ENCODE peak calls at places on chromosome 18, in five cellular contexts. J is esophagus squamous epithelium, G is vagina, E is A673, Q is heart right ventricle. R is an unnamed sample. For H3K36me3, the result is how much of the 10 kb centered on the place peaks cover.

GRCh38 chr18:61891874-61892273 is 933 bp downstream of the RNF152 start:
- DNase-seq in J (no peak), G (peak), E (no peak), Q (no peak), R (no peak)

GRCh38 chr18:60585670-60586069 is 213.1 kb upstream of the MC4R start:
- DNase-seq in J (no peak), G (no peak), E (no peak), Q (no peak), R (no peak)

GRCh38 chr18:78090584-78090983 is 840.9 kb downstream of the GALR1 start:
- DNase-seq in J (no peak), G (no peak), E (no peak), Q (no peak), R (no peak)

GRCh38 chr18:11872479-11873136 is 21.4 kb downstream of the CHMP1B start:
- DNase-seq in J (no peak), G (no peak), E (peak), Q (no peak), R (no peak)

GRCh38 chr18:75244336-75244735 is 33.7 kb downstream of the TSHZ1 start:
- DNase-seq in J (no peak), G (no peak), E (no peak), Q (peak), R (no peak)

GRCh38 chr18:36114738-36115137 is 14.4 kb downstream of the SLC39A6 start:
- DNase-seq in J (no peak), G (no peak), E (no peak), Q (no peak), R (no peak)

GRCh38 chr18:34697233-34697632 is 12.9 kb upstream of the DTNA start:
- DNase-seq in J (no peak), G (no peak), E (peak), Q (no peak), R (no peak)

GRCh38 chr18:74778191-74778847 is 180.6 kb downstream of the ZNF407 start:
- DNase-seq in J (no peak), G (no peak), E (peak), Q (no peak), R (no peak)

GRCh38 chr18:26436176-26437031 is 111.9 kb downstream of the KCTD1 start:
- DNase-seq in J (no peak), G (peak), E (no peak), Q (no peak), R (peak)

GRCh38 chr18:11676867-11677266 is 12.2 kb upstream of the GNAL start:
- DNase-seq in J (no peak), G (peak), E (no peak), Q (no peak), R (peak)

GRCh38 chr18:4444306-4444705 is 10.8 kb downstream of the DLGAP1 start:
- DNase-seq in J (no peak), G (no peak), E (no peak), Q (no peak), R (no peak)

GRCh38 chr18:43278401-43278800 is 1.1 kb upstream of the SYT4 start:
- DNase-seq in J (no peak), G (no peak), E (no peak), Q (no peak), R (no peak)

GRCh38 chr18:34746614-34747013 is 36.5 kb downstream of the DTNA start:
- DNase-seq in J (no peak), G (no peak), E (no peak), Q (no peak), R (no peak)

GRCh38 chr18:69705987-69706386 is 241.7 kb downstream of the CD226 start:
- DNase-seq in J (no peak), G (no peak), E (no peak), Q (no peak), R (no peak)

GRCh38 chr18:57784034-57784815 is 18.9 kb downstream of the ATP8B1 start:
- DNase-seq in J (no peak), G (no peak), E (peak), Q (no peak), R (peak)

GRCh38 chr18:31607384-31607783 is 15.7 kb downstream of the TTR start:
- DNase-seq in J (no peak), G (no peak), E (no peak), Q (no peak), R (no peak)

GRCh38 chr18:64148988-64149387 is at the start of gene LINC00305:
- DNase-seq in J (no peak), G (no peak), E (no peak), Q (no peak), R (no peak)

GRCh38 chr18:44733069-44733753 is 52.5 kb downstream of the SETBP1 start:
- DNase-seq in J (no peak), G (no peak), E (peak), Q (no peak), R (peak)

GRCh38 chr18:80253871-80254492 is 6.7 kb upstream of the PARD6G start:
- DNase-seq in J (no peak), G (peak), E (peak), Q (no peak), R (no peak)

GRCh38 chr18:55321268-55322175 is 266.5 kb downstream of the TCF4 start:
- DNase-seq in J (peak), G (no peak), E (peak), Q (peak), R (peak)

GRCh38 chr18:74836296-74837139 is 238.8 kb downstream of the ZNF407 start:
- DNase-seq in J (no peak), G (no peak), E (peak), Q (no peak), R (peak)

GRCh38 chr18:51059969-51060368 is 30.0 kb downstream of the SMAD4 start:
- DNase-seq in J (no peak), G (no peak), E (no peak), Q (no peak), R (no peak)

GRCh38 chr18:49562481-49563129 is 748 bp downstream of the LIPG start:
- DNase-seq in J (no peak), G (no peak), E (no peak), Q (no peak), R (no peak)

GRCh38 chr18:79634186-79634585 is 45.4 kb upstream of the CTDP1 start:
- DNase-seq in J (no peak), G (peak), E (no peak), Q (no peak), R (no peak)

GRCh38 chr18:50844554-50844953 is 24.7 kb upstream of the MRO start:
- DNase-seq in J (no peak), G (no peak), E (no peak), Q (no peak), R (no peak)

GRCh38 chr18:26804474-26804873 is 61.0 kb downstream of the AQP4 start:
- DNase-seq in J (no peak), G (no peak), E (no peak), Q (no peak), R (no peak)

GRCh38 chr18:64134044-64134757 is 14.7 kb downstream of the LINC00305 start:
- DNase-seq in J (no peak), G (no peak), E (peak), Q (no peak), R (peak)

GRCh38 chr18:74947417-74947816 is 261.5 kb downstream of the PTGR3 start:
- DNase-seq in J (no peak), G (no peak), E (no peak), Q (no peak), R (no peak)

GRCh38 chr18:34028341-34028740 is 196.4 kb downstream of the NOL4 start:
- DNase-seq in J (no peak), G (no peak), E (no peak), Q (no peak), R (no peak)

GRCh38 chr18:80145191-80145799 is 36.2 kb downstream of the ADNP2 start:
- DNase-seq in J (no peak), G (no peak), E (no peak), Q (no peak), R (no peak)

GRCh38 chr18:5961097-5961827 is 65.9 kb upstream of the TMEM200C start:
- DNase-seq in J (no peak), G (no peak), E (no peak), Q (no peak), R (no peak)

GRCh38 chr18:5963267-5963666 is 67.9 kb upstream of the TMEM200C start:
- DNase-seq in J (no peak), G (no peak), E (no peak), Q (no peak), R (no peak)

GRCh38 chr18:5964108-5964507 is 68.8 kb upstream of the TMEM200C start:
- DNase-seq in J (no peak), G (peak), E (no peak), Q (no peak), R (no peak)

GRCh38 chr18:5961828-5962150 is 66.5 kb upstream of the TMEM200C start:
- DNase-seq in J (no peak), G (peak), E (no peak), Q (no peak), R (no peak)

GRCh38 chr18:5962362-5962761 is 67.0 kb upstream of the TMEM200C start:
- DNase-seq in J (no peak), G (peak), E (no peak), Q (no peak), R (no peak)
- H3K27ac ChIP-seq in J (no peak), G (no peak), E (no peak), Q (no peak), R (no peak)

DNA sequence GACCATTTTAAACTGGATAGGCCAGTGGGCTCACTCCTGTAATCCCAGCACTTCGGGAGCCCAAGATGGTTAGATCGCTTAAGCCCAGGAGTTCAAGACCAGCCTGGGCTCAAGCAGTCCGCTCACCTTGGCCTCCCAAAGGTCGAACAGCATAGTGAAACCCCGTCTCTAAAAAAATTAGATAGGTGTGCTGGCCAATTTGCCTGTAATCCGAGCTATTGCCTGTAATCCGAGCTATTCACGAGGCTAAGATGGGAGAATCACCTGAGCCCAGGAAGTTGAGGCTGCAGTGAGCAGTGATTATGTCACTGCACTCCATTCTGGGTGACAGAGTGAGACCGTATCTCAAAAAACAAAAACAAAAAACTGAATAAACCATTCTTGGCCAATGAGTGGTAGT is 52.6 kb upstream of the EMILIN2 start:
- DNase-seq in J (no peak), G (no peak), E (no peak), Q (no peak), R (no peak)
- H3K36me3 ChIP-seq in J (half or more), G (under half), E (under half), Q (under half), R (under half)

DNA sequence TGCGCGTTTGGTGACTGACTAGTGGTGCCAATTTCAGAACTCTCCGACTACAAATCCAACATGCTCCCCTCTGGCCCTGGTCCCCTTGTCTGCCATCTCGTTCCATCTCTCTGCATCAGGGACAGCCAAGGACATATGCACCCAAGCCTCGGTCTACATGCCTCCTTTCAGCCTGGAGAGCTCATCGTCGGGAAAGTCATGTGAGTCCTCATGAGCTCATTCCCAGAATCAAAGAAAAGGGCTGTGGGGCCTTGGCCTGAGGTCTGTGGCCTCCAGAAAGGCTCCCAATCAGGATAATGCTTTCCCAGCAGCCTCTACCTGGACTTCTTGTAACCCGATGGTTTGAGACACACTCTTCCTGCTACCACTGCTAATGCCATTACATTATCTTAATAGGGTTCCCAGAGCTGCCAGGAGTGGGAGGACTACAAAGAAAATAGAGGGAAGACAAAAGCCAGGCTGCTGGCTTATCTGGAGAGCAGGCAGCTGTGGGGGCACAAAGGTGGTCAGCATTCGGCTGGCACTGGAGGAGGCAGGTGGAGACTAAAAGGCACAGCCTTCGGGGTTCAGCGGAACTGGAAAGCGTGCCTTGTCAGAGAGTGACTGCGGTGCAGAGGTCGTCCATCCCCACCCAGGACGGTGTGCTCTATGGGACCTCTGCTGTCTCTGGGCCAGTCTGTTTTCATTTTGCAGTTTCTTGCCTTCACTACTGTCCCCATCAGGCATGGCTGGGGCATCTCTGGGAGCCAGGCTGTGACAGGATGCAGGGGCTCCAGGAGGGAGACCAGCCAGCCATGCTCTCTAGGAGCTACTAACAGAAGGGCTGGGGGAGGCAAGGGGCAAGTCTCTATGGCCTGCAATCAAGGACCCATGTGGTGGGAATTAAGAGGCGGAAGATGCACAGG is 104.4 kb upstream of the SMAD2 start:
- DNase-seq in J (no peak), G (no peak), E (no peak), Q (no peak), R (no peak)
- H3K27ac ChIP-seq in J (peak), G (no peak), E (no peak), Q (no peak), R (no peak)

GRCh38 chr18:22101731-22102130 is 67.7 kb upstream of the GATA6 start:
- DNase-seq in J (no peak), G (no peak), E (no peak), Q (no peak), R (no peak)

GRCh38 chr18:22102948-22103663 is 66.3 kb upstream of the GATA6 start:
- DNase-seq in J (no peak), G (no peak), E (peak), Q (no peak), R (no peak)

GRCh38 chr18:22099925-22100324 is 69.5 kb upstream of the GATA6 start:
- DNase-seq in J (no peak), G (no peak), E (no peak), Q (no peak), R (no peak)

GRCh38 chr18:22106536-22107292 is 62.7 kb upstream of the GATA6 start:
- DNase-seq in J (no peak), G (no peak), E (no peak), Q (no peak), R (no peak)

GRCh38 chr18:22103664-22104031 is 65.7 kb upstream of the GATA6 start:
- DNase-seq in J (no peak), G (no peak), E (no peak), Q (no peak), R (no peak)
- H3K36me3 ChIP-seq in J (under half), G (under half), E (under half), Q (under half), R (under half)

GRCh38 chr18:10474309-10474708 is 19.9 kb downstream of the APCDD1 start:
- DNase-seq in J (no peak), G (no peak), E (no peak), Q (no peak), R (no peak)

GRCh38 chr18:10477121-10477862 is 22.9 kb downstream of the APCDD1 start:
- DNase-seq in J (no peak), G (no peak), E (peak), Q (no peak), R (no peak)

GRCh38 chr18:10477863-10478260 is 23.4 kb downstream of the APCDD1 start:
- DNase-seq in J (no peak), G (no peak), E (no peak), Q (no peak), R (no peak)

GRCh38 chr18:10475633-10476388 is 21.4 kb downstream of the APCDD1 start:
- DNase-seq in J (no peak), G (no peak), E (peak), Q (no peak), R (no peak)

DNA sequence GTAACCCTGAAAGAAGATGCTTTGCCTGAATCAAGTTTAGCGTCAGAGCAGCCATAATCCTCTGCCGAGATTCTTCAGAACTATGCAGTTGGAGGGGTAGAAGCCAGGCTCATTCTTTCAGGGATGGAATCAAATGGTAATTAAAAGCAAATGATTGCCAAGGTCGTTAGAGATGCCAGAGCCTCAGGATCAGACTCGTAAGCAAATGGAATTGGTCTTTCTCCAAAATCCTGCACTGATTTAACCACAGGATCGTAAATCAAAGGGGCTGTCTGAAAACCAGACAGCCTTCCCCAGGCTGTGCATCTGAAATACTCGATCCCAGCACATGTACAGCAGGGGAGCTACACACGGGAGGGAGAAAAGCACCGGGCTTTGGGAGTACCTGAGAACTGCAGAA is 22.0 kb downstream of the APCDD1 start:
- DNase-seq in J (no peak), G (no peak), E (peak), Q (no peak), R (no peak)
- H3K27ac ChIP-seq in J (peak), G (peak), E (peak), Q (no peak), R (no peak)

GRCh38 chr18:9546468-9546867 is 67.9 kb downstream of the PPP4R1 start:
- DNase-seq in J (no peak), G (no peak), E (no peak), Q (no peak), R (no peak)

GRCh38 chr18:9550413-9550812 is 63.9 kb downstream of the PPP4R1 start:
- DNase-seq in J (no peak), G (no peak), E (no peak), Q (no peak), R (no peak)

GRCh38 chr18:9545029-9545428 is 69.3 kb downstream of the PPP4R1 start:
- DNase-seq in J (no peak), G (no peak), E (no peak), Q (no peak), R (no peak)

GRCh38 chr18:9549405-9549804 is 65.0 kb downstream of the PPP4R1 start:
- DNase-seq in J (no peak), G (no peak), E (no peak), Q (no peak), R (no peak)

DNA sequence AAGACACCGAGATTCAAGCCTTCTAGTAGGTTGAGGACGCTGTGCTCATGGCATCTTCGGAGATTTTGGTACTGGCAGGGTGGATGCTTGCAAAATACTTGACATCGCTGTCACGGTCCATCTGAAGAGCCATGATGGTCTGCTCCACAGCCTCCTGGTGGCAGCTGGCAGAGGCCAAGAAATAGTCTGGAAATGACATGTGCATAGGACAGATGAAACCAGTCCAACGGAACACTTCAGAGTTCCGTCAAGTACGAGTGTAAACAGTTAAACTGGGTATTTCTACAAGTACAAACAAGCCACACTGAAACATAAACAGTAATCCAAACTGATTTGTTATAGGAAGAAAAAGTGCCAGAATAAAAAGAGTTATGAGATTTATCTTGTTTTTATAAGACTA is 66.6 kb downstream of the PPP4R1 start:
- DNase-seq in J (no peak), G (no peak), E (no peak), Q (no peak), R (no peak)
- H3K36me3 ChIP-seq in J (half or more), G (half or more), E (under half), Q (under half), R (half or more)

DNA sequence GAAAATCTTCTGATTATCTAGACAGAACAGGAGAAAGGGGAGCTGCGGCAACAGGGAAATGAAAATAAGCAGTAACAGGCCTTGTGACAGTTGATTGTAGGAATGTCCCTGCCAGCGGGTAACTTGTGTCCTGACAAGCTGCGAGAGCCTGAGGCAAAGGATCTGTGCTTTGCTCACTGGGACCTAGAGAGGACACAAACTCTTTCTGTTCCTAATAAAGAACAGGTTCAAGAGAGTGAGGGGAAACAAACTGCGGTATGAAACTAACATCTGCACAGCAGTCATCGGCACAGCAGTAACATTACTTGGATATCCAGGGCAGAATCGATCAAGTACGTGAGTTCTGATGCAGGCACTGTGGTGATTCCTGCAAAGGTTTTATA is 103.8 kb upstream of the THOC1 start:
- DNase-seq in J (no peak), G (no peak), E (no peak), Q (no peak), R (no peak)
- H3K27ac ChIP-seq in J (peak), G (no peak), E (no peak), Q (peak), R (no peak)

DNA sequence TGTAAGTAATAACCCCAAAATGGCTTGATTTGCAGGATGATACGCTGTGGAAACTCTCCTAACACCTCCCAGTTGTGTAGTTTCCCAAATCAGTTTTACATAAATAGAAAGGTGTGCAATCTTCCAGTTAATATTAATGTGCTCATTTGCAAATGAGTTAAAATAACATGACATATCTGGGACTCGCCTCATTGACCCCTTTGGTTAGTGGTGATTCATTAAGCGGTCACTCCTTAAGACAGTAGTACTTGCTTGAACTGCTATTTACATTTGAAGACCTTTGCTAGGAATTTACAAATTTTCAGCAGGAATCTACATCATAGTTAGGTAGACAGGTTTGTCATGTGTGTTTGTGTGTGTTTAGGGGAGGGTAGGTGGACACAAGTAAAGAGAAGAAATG is 1367.7 kb upstream of the CELF4 start:
- DNase-seq in J (no peak), G (no peak), E (no peak), Q (no peak), R (no peak)
- H3K36me3 ChIP-seq in J (under half), G (under half), E (under half), Q (under half), R (under half)

GRCh38 chr18:25133879-25134278 is 218.1 kb downstream of the ZNF521 start:
- DNase-seq in J (no peak), G (no peak), E (no peak), Q (no peak), R (no peak)
- H3K27ac ChIP-seq in J (no peak), G (no peak), E (no peak), Q (peak), R (no peak)

R was measured in brain microvascular endothelial cell.